ENCODE peak calls at places on chromosomes 12 and 14, in four cellular contexts. One of them, this sample, is unnamed.

GRCh38 chr12:46843811-46844210 is 18.0 kb upstream of the SLC38A4 start:
- DNase-seq in HCT116: no peak
- DNase-seq in dorsolateral prefrontal cortex: no peak
- DNase-seq in psoas muscle: no peak
- DNase-seq in this sample: no peak

GRCh38 chr12:9244894-9245293 is 36.7 kb upstream of the PZP start:
- DNase-seq in HCT116: no peak
- DNase-seq in dorsolateral prefrontal cortex: no peak
- DNase-seq in psoas muscle: peak
- DNase-seq in this sample: no peak

GRCh38 chr14:73783107-73783727 is 68.4 kb upstream of the PTGR2 start:
- DNase-seq in HCT116: no peak
- DNase-seq in dorsolateral prefrontal cortex: no peak
- DNase-seq in psoas muscle: no peak
- DNase-seq in this sample: no peak

GRCh38 chr12:6956332-6956727 is 5.2 kb downstream of the PTPN6 start:
- DNase-seq in HCT116: no peak
- DNase-seq in dorsolateral prefrontal cortex: no peak
- DNase-seq in psoas muscle: no peak
- DNase-seq in this sample: no peak

GRCh38 chr14:64715146-64715627 is 11.0 kb downstream of the PLEKHG3 start:
- DNase-seq in HCT116: no peak
- DNase-seq in dorsolateral prefrontal cortex: no peak
- DNase-seq in psoas muscle: no peak
- DNase-seq in this sample: no peak

GRCh38 chr12:72323881-72324280 is 51.7 kb downstream of the TRHDE start:
- DNase-seq in HCT116: no peak
- DNase-seq in dorsolateral prefrontal cortex: no peak
- DNase-seq in psoas muscle: no peak
- DNase-seq in this sample: no peak

GRCh38 chr14:61609885-61610284 is 85.4 kb upstream of the HIF1A start:
- DNase-seq in HCT116: no peak
- DNase-seq in dorsolateral prefrontal cortex: no peak
- DNase-seq in psoas muscle: no peak
- DNase-seq in this sample: no peak

GRCh38 chr12:80792861-80793260 is 76.1 kb downstream of the MYF5 start:
- DNase-seq in HCT116: no peak
- DNase-seq in dorsolateral prefrontal cortex: no peak
- DNase-seq in psoas muscle: no peak
- DNase-seq in this sample: no peak

GRCh38 chr12:26029741-26030033 is 71.2 kb downstream of the RASSF8 start:
- DNase-seq in HCT116: no peak
- DNase-seq in dorsolateral prefrontal cortex: no peak
- DNase-seq in psoas muscle: no peak
- DNase-seq in this sample: no peak

DNA sequence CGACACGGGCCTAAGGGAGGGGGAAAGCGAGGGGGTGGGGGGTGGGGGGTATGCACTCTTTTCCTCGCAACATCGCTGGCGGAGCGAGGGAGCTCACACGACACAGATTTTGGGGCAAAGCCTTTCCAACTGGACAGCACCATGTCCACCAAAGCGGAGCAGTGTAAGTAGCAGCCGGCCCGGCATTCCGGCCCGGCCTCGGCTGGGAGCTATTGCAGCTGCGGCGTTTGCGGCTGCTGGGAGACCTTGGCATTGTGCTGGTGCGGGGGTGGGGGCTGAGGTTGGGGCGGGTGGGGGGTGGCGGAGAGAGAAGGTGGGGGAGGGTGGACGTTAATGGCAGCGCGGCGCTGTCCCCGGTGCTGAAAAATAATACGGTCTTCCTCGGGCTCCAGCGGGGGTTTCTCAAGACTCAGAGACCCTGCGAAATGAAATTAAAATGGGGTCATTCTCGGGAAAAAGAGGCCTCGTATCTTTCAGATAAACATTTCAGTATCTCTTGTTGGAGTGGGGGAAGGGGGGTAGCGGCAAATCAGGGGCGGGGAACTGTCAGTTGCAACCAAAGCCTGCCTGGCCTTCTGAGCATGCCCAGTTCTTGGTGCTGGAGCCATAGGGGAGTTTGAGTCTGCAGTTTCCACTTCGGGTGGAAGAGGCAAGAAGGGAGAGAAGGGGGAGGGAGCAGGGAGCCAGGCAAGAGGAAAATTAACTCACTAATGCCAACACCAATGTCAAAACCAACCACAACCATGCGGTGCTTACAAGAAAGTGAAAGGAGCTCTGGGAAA is at the start of gene UNC79:
- DNase-seq in HCT116: no peak
- DNase-seq in dorsolateral prefrontal cortex: peak
- DNase-seq in psoas muscle: peak
- DNase-seq in this sample: no peak
- H3K27ac ChIP-seq in HCT116: no peak
- H3K27ac ChIP-seq in dorsolateral prefrontal cortex: no peak
- H3K27ac ChIP-seq in psoas muscle: no peak
- H3K27ac ChIP-seq in this sample: no peak

GRCh38 chr12:111149299-111149698 is 219.6 kb downstream of the PHETA1 start:
- DNase-seq in HCT116: no peak
- DNase-seq in dorsolateral prefrontal cortex: no peak
- DNase-seq in psoas muscle: no peak
- DNase-seq in this sample: no peak
- TF ChIP-seq CTCF in HCT116: no peak
- TF ChIP-seq CTCF in dorsolateral prefrontal cortex: peak
- TF ChIP-seq CTCF in psoas muscle: no peak
- TF ChIP-seq CTCF in this sample: no peak

GRCh38 chr14:99821519-99822165 is 28.4 kb downstream of the EML1 start:
- DNase-seq in HCT116: no peak
- DNase-seq in dorsolateral prefrontal cortex: no peak
- DNase-seq in psoas muscle: no peak
- DNase-seq in this sample: no peak
- H3K27ac ChIP-seq in HCT116: no peak
- H3K27ac ChIP-seq in dorsolateral prefrontal cortex: no peak
- H3K27ac ChIP-seq in psoas muscle: no peak
- H3K27ac ChIP-seq in this sample: no peak

GRCh38 chr14:105426416-105427130 is 6.9 kb downstream of the MTA1 start:
- DNase-seq in HCT116: no peak
- DNase-seq in dorsolateral prefrontal cortex: no peak
- DNase-seq in psoas muscle: no peak
- DNase-seq in this sample: no peak

GRCh38 chr14:105424861-105425260 is 5.2 kb downstream of the MTA1 start:
- DNase-seq in HCT116: no peak
- DNase-seq in dorsolateral prefrontal cortex: no peak
- DNase-seq in psoas muscle: no peak
- DNase-seq in this sample: no peak

GRCh38 chr14:105427893-105428485 is 8.4 kb downstream of the MTA1 start:
- DNase-seq in HCT116: no peak
- DNase-seq in dorsolateral prefrontal cortex: no peak
- DNase-seq in psoas muscle: no peak
- DNase-seq in this sample: no peak

GRCh38 chr14:105425823-105426247 is 6.2 kb downstream of the MTA1 start:
- DNase-seq in HCT116: no peak
- DNase-seq in dorsolateral prefrontal cortex: no peak
- DNase-seq in psoas muscle: no peak
- DNase-seq in this sample: no peak

DNA sequence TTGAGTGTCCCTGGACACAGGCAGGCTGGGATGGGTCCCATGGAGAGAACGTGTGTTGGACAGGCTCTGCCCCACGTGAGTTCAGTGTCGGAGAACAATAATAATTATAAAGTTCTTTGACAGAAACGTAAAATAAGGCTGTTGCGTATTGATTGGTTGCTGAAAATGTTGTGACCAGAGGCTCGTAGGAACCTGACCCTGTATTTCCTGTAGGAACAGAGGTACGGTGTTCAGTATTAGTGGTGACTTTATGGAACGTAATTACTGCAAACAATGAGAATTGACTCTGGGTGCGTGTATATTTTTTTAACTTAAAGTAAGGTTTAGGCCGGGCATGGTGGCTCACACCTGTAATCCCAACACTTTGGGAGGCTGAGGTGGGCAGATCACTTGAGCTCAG is 7.8 kb downstream of the MTA1 start:
- DNase-seq in HCT116: no peak
- DNase-seq in dorsolateral prefrontal cortex: no peak
- DNase-seq in psoas muscle: no peak
- DNase-seq in this sample: no peak
- TF ChIP-seq CTCF in HCT116: no peak
- TF ChIP-seq CTCF in dorsolateral prefrontal cortex: no peak
- TF ChIP-seq CTCF in psoas muscle: no peak
- TF ChIP-seq CTCF in this sample: no peak